ENCODE peak calls at places on chromosomes 7 and 10, in four cellular contexts. One of them, this sample, is unnamed.
A peak's percentile ranks its signal among the peaks of the same experiment; 100 is the strongest.

GRCh38 chr7:130180571-130180971 is 24.6 kb downstream of the TMEM209 start:
- DNase-seq in K562: no peak
- DNase-seq in HepG2: no peak
- DNase-seq in GM12878: no peak
- DNase-seq in this sample: no peak

GRCh38 chr7:155448632-155449007 is 9.3 kb upstream of the EN2 start:
- DNase-seq in GM12878: no peak
- DNase-seq in K562: no peak
- DNase-seq in HepG2: no peak
- DNase-seq in this sample: peak; percentile 59

GRCh38 chr10:116634126-116634975 is 13.6 kb downstream of the PNLIPRP2 start:
- DNase-seq in K562: no peak
- DNase-seq in GM12878: no peak
- DNase-seq in HepG2: no peak
- DNase-seq in this sample: no peak

GRCh38 chr7:101237206-101238067 is at the start of gene CLDN15:
- DNase-seq in HepG2: peak; percentile 66
- DNase-seq in K562: no peak
- DNase-seq in GM12878: no peak
- DNase-seq in this sample: no peak

GRCh38 chr7:30694218-30694745 is 12.0 kb upstream of the CRHR2 start:
- DNase-seq in GM12878: no peak
- DNase-seq in K562: no peak
- DNase-seq in HepG2: peak; percentile 39
- DNase-seq in this sample: no peak

GRCh38 chr7:151745090-151745638 is 131.8 kb downstream of the PRKAG2 start:
- DNase-seq in GM12878: no peak
- DNase-seq in HepG2: peak; percentile 95
- DNase-seq in K562: peak; percentile 47
- DNase-seq in this sample: no peak

GRCh38 chr10:51405580-51406367 is 293.6 kb downstream of the CSTF2T start:
- DNase-seq in GM12878: no peak
- DNase-seq in HepG2: no peak
- DNase-seq in K562: no peak
- DNase-seq in this sample: no peak

GRCh38 chr7:80916770-80917681 is 1.8 kb downstream of the SEMA3C start:
- DNase-seq in K562: no peak
- DNase-seq in GM12878: no peak
- DNase-seq in HepG2: no peak
- DNase-seq in this sample: no peak

GRCh38 chr10:113905756-113906155 is 51.3 kb downstream of the NHLRC2 start:
- DNase-seq in HepG2: no peak
- DNase-seq in GM12878: no peak
- DNase-seq in K562: no peak
- DNase-seq in this sample: no peak
- TF ChIP-seq NR2C2 in HepG2: no peak
- TF ChIP-seq NR2C2 in GM12878: no peak
- TF ChIP-seq NR2C2 in K562: no peak
- TF ChIP-seq NR2C2 in this sample: no peak

GRCh38 chr10:78263521-78263988 is 229.9 kb downstream of the RPS24 start:
- DNase-seq in GM12878: no peak
- DNase-seq in K562: no peak
- DNase-seq in HepG2: no peak
- DNase-seq in this sample: no peak
- TF ChIP-seq NR2C2 in GM12878: no peak
- TF ChIP-seq NR2C2 in K562: no peak
- TF ChIP-seq NR2C2 in HepG2: no peak
- TF ChIP-seq NR2C2 in this sample: no peak

GRCh38 chr10:89685932-89686331 is 15.5 kb upstream of the KIF20B start:
- DNase-seq in HepG2: no peak
- DNase-seq in GM12878: no peak
- DNase-seq in K562: no peak
- DNase-seq in this sample: no peak
- TF ChIP-seq NR2C2 in HepG2: no peak
- TF ChIP-seq NR2C2 in GM12878: no peak
- TF ChIP-seq NR2C2 in K562: no peak
- TF ChIP-seq NR2C2 in this sample: no peak

GRCh38 chr10:119768455-119769094 is 42.7 kb downstream of the INPP5F start:
- DNase-seq in GM12878: no peak
- DNase-seq in HepG2: no peak
- DNase-seq in K562: no peak
- DNase-seq in this sample: no peak
- TF ChIP-seq NR2C2 in GM12878: no peak
- TF ChIP-seq NR2C2 in HepG2: no peak
- TF ChIP-seq NR2C2 in K562: no peak
- TF ChIP-seq NR2C2 in this sample: no peak

GRCh38 chr10:4653160-4653559 is 172.8 kb upstream of the AKR1E2 start:
- DNase-seq in K562: no peak
- DNase-seq in HepG2: no peak
- DNase-seq in GM12878: no peak
- DNase-seq in this sample: no peak
- TF ChIP-seq NR2C2 in K562: no peak
- TF ChIP-seq NR2C2 in HepG2: no peak
- TF ChIP-seq NR2C2 in GM12878: no peak
- TF ChIP-seq NR2C2 in this sample: no peak

GRCh38 chr7:107394301-107394700 is 75.6 kb upstream of the GPR22 start:
- DNase-seq in HepG2: no peak
- DNase-seq in K562: no peak
- DNase-seq in GM12878: no peak
- DNase-seq in this sample: no peak
- TF ChIP-seq NR2C2 in HepG2: no peak
- TF ChIP-seq NR2C2 in K562: no peak
- TF ChIP-seq NR2C2 in GM12878: no peak
- TF ChIP-seq NR2C2 in this sample: no peak

GRCh38 chr10:30534465-30535144 is 94.9 kb downstream of the LYZL2 start:
- DNase-seq in K562: peak; percentile 83
- DNase-seq in HepG2: peak; percentile 67
- DNase-seq in GM12878: no peak
- DNase-seq in this sample: peak; percentile 68
- TF ChIP-seq NR2C2 in K562: no peak
- TF ChIP-seq NR2C2 in HepG2: no peak
- TF ChIP-seq NR2C2 in GM12878: no peak
- TF ChIP-seq NR2C2 in this sample: no peak

This sample was measured in WTC11.